ENCODE peak calls at places on chromosomes 3 and 15, in six cellular contexts. One of them, this sample, is unnamed.

GRCh38 chr3:63973406-63973805 is 49.9 kb downstream of the PSMD6 start:
- DNase-seq in cortex of kidney: no peak
- DNase-seq in hippocampal formation: no peak
- DNase-seq in A172: no peak
- DNase-seq in fibroblast of the conjunctiva: no peak
- DNase-seq in stomach: no peak
- DNase-seq in this sample: no peak

GRCh38 chr3:53820756-53821580 is 25.3 kb downstream of the CHDH start:
- DNase-seq in cortex of kidney: no peak
- DNase-seq in hippocampal formation: no peak
- DNase-seq in A172: no peak
- DNase-seq in fibroblast of the conjunctiva: no peak
- DNase-seq in stomach: peak; percentile 21
- DNase-seq in this sample: peak; percentile 31

GRCh38 chr15:44087578-44088190 is 107.4 kb downstream of the FRMD5 start:
- DNase-seq in cortex of kidney: no peak
- DNase-seq in hippocampal formation: no peak
- DNase-seq in A172: peak; percentile 83
- DNase-seq in fibroblast of the conjunctiva: peak; percentile 69
- DNase-seq in stomach: no peak
- DNase-seq in this sample: no peak

GRCh38 chr15:43911235-43911661 is 84.4 kb downstream of the WDR76 start:
- DNase-seq in cortex of kidney: no peak
- DNase-seq in hippocampal formation: peak; percentile 51
- DNase-seq in A172: peak; percentile 91
- DNase-seq in fibroblast of the conjunctiva: peak; percentile 91
- DNase-seq in stomach: no peak
- DNase-seq in this sample: no peak

GRCh38 chr3:171028779-171029232 is 2.3 kb upstream of the SLC2A2 start:
- DNase-seq in cortex of kidney: no peak
- DNase-seq in hippocampal formation: no peak
- DNase-seq in A172: peak; percentile 90
- DNase-seq in fibroblast of the conjunctiva: peak; percentile 71
- DNase-seq in stomach: no peak
- DNase-seq in this sample: no peak

GRCh38 chr3:154745925-154746324 is 315.9 kb upstream of the GPR149 start:
- DNase-seq in cortex of kidney: no peak
- DNase-seq in hippocampal formation: no peak
- DNase-seq in A172: no peak
- DNase-seq in fibroblast of the conjunctiva: no peak
- DNase-seq in stomach: no peak
- DNase-seq in this sample: no peak

GRCh38 chr3:87397210-87397609 is 120.8 kb upstream of the POU1F1 start:
- DNase-seq in cortex of kidney: no peak
- DNase-seq in hippocampal formation: no peak
- DNase-seq in A172: peak; percentile 10
- DNase-seq in fibroblast of the conjunctiva: no peak
- DNase-seq in stomach: no peak
- DNase-seq in this sample: no peak

GRCh38 chr15:31300208-31300661 is 26.4 kb upstream of the KLF13 start:
- DNase-seq in cortex of kidney: no peak
- DNase-seq in hippocampal formation: peak; percentile 92
- DNase-seq in A172: no peak
- DNase-seq in fibroblast of the conjunctiva: no peak
- DNase-seq in stomach: no peak
- DNase-seq in this sample: no peak

GRCh38 chr3:184058029-184058428 is 5.2 kb downstream of the HTR3C start:
- DNase-seq in cortex of kidney: no peak
- DNase-seq in hippocampal formation: no peak
- DNase-seq in A172: no peak
- DNase-seq in fibroblast of the conjunctiva: peak; percentile 2
- DNase-seq in stomach: no peak
- DNase-seq in this sample: no peak

GRCh38 chr3:164451083-164451910 is 627.0 kb downstream of the SI start:
- DNase-seq in cortex of kidney: no peak
- DNase-seq in hippocampal formation: no peak
- DNase-seq in A172: no peak
- DNase-seq in fibroblast of the conjunctiva: no peak
- DNase-seq in stomach: no peak
- DNase-seq in this sample: no peak

GRCh38 chr3:157129782-157130137 is 30.2 kb downstream of the CCNL1 start:
- DNase-seq in cortex of kidney: no peak
- DNase-seq in hippocampal formation: peak; percentile 52
- DNase-seq in A172: peak; percentile 66
- DNase-seq in fibroblast of the conjunctiva: no peak
- DNase-seq in stomach: peak; percentile 53
- DNase-seq in this sample: no peak

GRCh38 chr15:51751687-51752683 is 588 bp downstream of the TMOD2 start:
- DNase-seq in cortex of kidney: no peak
- DNase-seq in hippocampal formation: peak; percentile 44
- DNase-seq in A172: no peak
- DNase-seq in fibroblast of the conjunctiva: no peak
- DNase-seq in stomach: peak; percentile 33
- DNase-seq in this sample: peak; percentile 64

GRCh38 chr15:78390823-78391222 is 47.2 kb upstream of the IREB2 start:
- DNase-seq in cortex of kidney: no peak
- DNase-seq in hippocampal formation: no peak
- DNase-seq in A172: no peak
- DNase-seq in fibroblast of the conjunctiva: peak; percentile 23
- DNase-seq in stomach: peak; percentile 1
- DNase-seq in this sample: no peak

GRCh38 chr15:78035319-78035718 is 42.2 kb downstream of the TBC1D2B start:
- DNase-seq in cortex of kidney: no peak
- DNase-seq in hippocampal formation: no peak
- DNase-seq in A172: no peak
- DNase-seq in fibroblast of the conjunctiva: no peak
- DNase-seq in stomach: peak; percentile 51
- DNase-seq in this sample: no peak

GRCh38 chr3:81744366-81744765 is 17.1 kb downstream of the GBE1 start:
- DNase-seq in cortex of kidney: no peak
- DNase-seq in hippocampal formation: no peak
- DNase-seq in A172: peak; percentile 95
- DNase-seq in fibroblast of the conjunctiva: peak; percentile 85
- DNase-seq in stomach: no peak
- DNase-seq in this sample: no peak

GRCh38 chr3:126375835-126376331 is 18.7 kb upstream of the KLF15 start:
- DNase-seq in cortex of kidney: no peak
- DNase-seq in hippocampal formation: no peak
- DNase-seq in A172: no peak
- DNase-seq in fibroblast of the conjunctiva: no peak
- DNase-seq in stomach: no peak
- DNase-seq in this sample: no peak

GRCh38 chr15:92462771-92463170 is 69.1 kb downstream of the ST8SIA2 start:
- DNase-seq in cortex of kidney: no peak
- DNase-seq in hippocampal formation: no peak
- DNase-seq in A172: no peak
- DNase-seq in fibroblast of the conjunctiva: no peak
- DNase-seq in stomach: no peak
- DNase-seq in this sample: no peak

GRCh38 chr3:100536093-100536492 is 43.7 kb downstream of the TMEM45A start:
- DNase-seq in cortex of kidney: no peak
- DNase-seq in hippocampal formation: no peak
- DNase-seq in A172: no peak
- DNase-seq in fibroblast of the conjunctiva: no peak
- DNase-seq in stomach: no peak
- DNase-seq in this sample: no peak

GRCh38 chr3:146598486-146598885 is 6.7 kb downstream of the PLSCR5 start:
- DNase-seq in cortex of kidney: no peak
- DNase-seq in hippocampal formation: no peak
- DNase-seq in A172: no peak
- DNase-seq in fibroblast of the conjunctiva: no peak
- DNase-seq in stomach: no peak
- DNase-seq in this sample: no peak

GRCh38 chr3:173912126-173912525 is 514.6 kb downstream of the NLGN1 start:
- DNase-seq in cortex of kidney: no peak
- DNase-seq in hippocampal formation: no peak
- DNase-seq in A172: no peak
- DNase-seq in fibroblast of the conjunctiva: no peak
- DNase-seq in stomach: no peak
- DNase-seq in this sample: no peak

GRCh38 chr3:112133606-112134334 is 722 bp upstream of the GCSAM start:
- DNase-seq in cortex of kidney: no peak
- DNase-seq in hippocampal formation: no peak
- DNase-seq in A172: no peak
- DNase-seq in fibroblast of the conjunctiva: no peak
- DNase-seq in stomach: no peak
- DNase-seq in this sample: no peak

GRCh38 chr15:63493451-63493850 is 10.9 kb upstream of the USP3 start:
- DNase-seq in cortex of kidney: no peak
- DNase-seq in hippocampal formation: no peak
- DNase-seq in A172: no peak
- DNase-seq in fibroblast of the conjunctiva: no peak
- DNase-seq in stomach: no peak
- DNase-seq in this sample: no peak

GRCh38 chr3:20528180-20528579 is 342.2 kb upstream of the SGO1 start:
- DNase-seq in cortex of kidney: no peak
- DNase-seq in hippocampal formation: no peak
- DNase-seq in A172: no peak
- DNase-seq in fibroblast of the conjunctiva: no peak
- DNase-seq in stomach: no peak
- DNase-seq in this sample: no peak

GRCh38 chr3:170418422-170419300 is at the start of gene CLDN11:
- DNase-seq in cortex of kidney: no peak
- DNase-seq in hippocampal formation: peak; percentile 74
- DNase-seq in A172: no peak
- DNase-seq in fibroblast of the conjunctiva: peak; percentile 59
- DNase-seq in stomach: no peak
- DNase-seq in this sample: no peak

GRCh38 chr3:71616571-71617021 is 33.1 kb upstream of the FOXP1 start:
- DNase-seq in cortex of kidney: no peak
- DNase-seq in hippocampal formation: no peak
- DNase-seq in A172: no peak
- DNase-seq in fibroblast of the conjunctiva: no peak
- DNase-seq in stomach: no peak
- DNase-seq in this sample: no peak

GRCh38 chr15:80489030-80489594 is 84.9 kb downstream of the ARNT2 start:
- DNase-seq in cortex of kidney: no peak
- DNase-seq in hippocampal formation: no peak
- DNase-seq in A172: peak; percentile 71
- DNase-seq in fibroblast of the conjunctiva: peak; percentile 74
- DNase-seq in stomach: no peak
- DNase-seq in this sample: no peak

GRCh38 chr3:75048650-75049049 is 434.2 kb upstream of the CNTN3 start:
- DNase-seq in cortex of kidney: no peak
- DNase-seq in hippocampal formation: no peak
- DNase-seq in A172: no peak
- DNase-seq in fibroblast of the conjunctiva: no peak
- DNase-seq in stomach: no peak
- DNase-seq in this sample: no peak

GRCh38 chr3:135056084-135056730 is 261.1 kb downstream of the EPHB1 start:
- DNase-seq in cortex of kidney: no peak
- DNase-seq in hippocampal formation: no peak
- DNase-seq in A172: no peak
- DNase-seq in fibroblast of the conjunctiva: no peak
- DNase-seq in stomach: no peak
- DNase-seq in this sample: no peak

GRCh38 chr3:178421069-178421468 is 115.2 kb upstream of the KCNMB2 start:
- DNase-seq in cortex of kidney: no peak
- DNase-seq in hippocampal formation: no peak
- DNase-seq in A172: no peak
- DNase-seq in fibroblast of the conjunctiva: no peak
- DNase-seq in stomach: no peak
- DNase-seq in this sample: no peak

GRCh38 chr3:48679416-48680380 is 6.0 kb downstream of the NCKIPSD start:
- DNase-seq in cortex of kidney: no peak
- DNase-seq in hippocampal formation: no peak
- DNase-seq in A172: no peak
- DNase-seq in fibroblast of the conjunctiva: no peak
- DNase-seq in stomach: no peak
- DNase-seq in this sample: peak; percentile 73

GRCh38 chr3:188772886-188773285 is 398.9 kb upstream of the TPRG1 start:
- DNase-seq in cortex of kidney: no peak
- DNase-seq in hippocampal formation: no peak
- DNase-seq in A172: peak; percentile 43
- DNase-seq in fibroblast of the conjunctiva: peak; percentile 55
- DNase-seq in stomach: peak; percentile 61
- DNase-seq in this sample: no peak

GRCh38 chr3:188796122-188796631 is 375.6 kb upstream of the TPRG1 start:
- DNase-seq in cortex of kidney: no peak
- DNase-seq in hippocampal formation: no peak
- DNase-seq in A172: peak; percentile 72
- DNase-seq in fibroblast of the conjunctiva: no peak
- DNase-seq in stomach: no peak
- DNase-seq in this sample: peak; percentile 15

GRCh38 chr3:171673951-171674350 is 136.3 kb downstream of the PLD1 start:
- DNase-seq in cortex of kidney: no peak
- DNase-seq in hippocampal formation: no peak
- DNase-seq in A172: no peak
- DNase-seq in fibroblast of the conjunctiva: no peak
- DNase-seq in stomach: no peak
- DNase-seq in this sample: no peak

GRCh38 chr3:155560594-155560993 is 184.3 kb downstream of the PLCH1 start:
- DNase-seq in cortex of kidney: no peak
- DNase-seq in hippocampal formation: no peak
- DNase-seq in A172: peak; percentile 83
- DNase-seq in fibroblast of the conjunctiva: no peak
- DNase-seq in stomach: no peak
- DNase-seq in this sample: no peak

GRCh38 chr3:189349772-189350171 is 178.0 kb downstream of the TPRG1 start:
- DNase-seq in cortex of kidney: no peak
- DNase-seq in hippocampal formation: no peak
- DNase-seq in A172: no peak
- DNase-seq in fibroblast of the conjunctiva: no peak
- DNase-seq in stomach: no peak
- DNase-seq in this sample: no peak

GRCh38 chr3:50652709-50653108 is 22.0 kb upstream of the DOCK3 start:
- DNase-seq in cortex of kidney: no peak
- DNase-seq in hippocampal formation: no peak
- DNase-seq in A172: peak; percentile 46
- DNase-seq in fibroblast of the conjunctiva: no peak
- DNase-seq in stomach: peak; percentile 48
- DNase-seq in this sample: peak; percentile 53

GRCh38 chr3:51949121-51949520 is 6.1 kb upstream of the GPR62 start:
- DNase-seq in cortex of kidney: no peak
- DNase-seq in hippocampal formation: no peak
- DNase-seq in A172: no peak
- DNase-seq in fibroblast of the conjunctiva: no peak
- DNase-seq in stomach: no peak
- DNase-seq in this sample: no peak